ENCODE peak calls at places on chromosomes 1 and 21, in ten cellular contexts. A is T-helper 2 cell; O is stimulated activated CD4-positive, alpha-beta T cell treated with anti-CD3 and anti-CD28 coated beads, Interleukin-15, amount 100 ng/mL, for 1 hour; S is stimulated activated CD8-positive, alpha-beta memory T cell treated with anti-CD3 and anti-CD28 coated beads, Interleukin-2, amount 100 ng/mL, for 1 hour; T is KBM-7; W is iris pigment epithelial cell; B is activated CD4-positive, alpha-beta T cell treated with anti-CD3 and anti-CD28 coated beads, Interleukin-2, amount 10 ng/mL, durations not matched to agents 7 days and 5 days; I is memory B cell; Q is EL; X is RWPE1. J is an unnamed sample.

GRCh38 chr1:15137807-15138206 is 15.7 kb upstream of the TMEM51 start:
- DNase-seq in I (no peak), Q (no peak), S (no peak), T (peak; percentile 25), X (no peak), A (no peak), W (no peak), B (no peak), O (no peak), J (no peak)

GRCh38 chr1:181134543-181135461 is 46.3 kb downstream of the IER5 start:
- DNase-seq in I (peak; percentile 27), S (no peak), W (peak; percentile 83), B (peak; percentile 26), Q (peak; percentile 74), A (no peak), X (peak; percentile 93), O (no peak), T (peak; percentile 88), J (peak; percentile 38)

GRCh38 chr1:203644661-203645510 is 18.3 kb downstream of the ATP2B4 start:
- DNase-seq in O (no peak), I (no peak), Q (peak; percentile 88), A (no peak), T (no peak), S (no peak), X (peak; percentile 78), B (no peak), W (peak; percentile 71), J (no peak)

GRCh38 chr21:29196021-29196663 is 65.7 kb downstream of the MAP3K7CL start:
- DNase-seq in O (peak; percentile 11), W (peak; percentile 98), Q (peak; percentile 97), I (peak; percentile 52), X (peak; percentile 92), A (no peak), B (peak; percentile 59), S (peak; percentile 18), T (peak; percentile 94), J (peak; percentile 80)

GRCh38 chr21:14841511-14842472 is 223.0 kb downstream of the NRIP1 start:
- DNase-seq in B (no peak), T (no peak), W (no peak), S (no peak), O (no peak), A (no peak), X (no peak), I (no peak), Q (no peak), J (no peak)

GRCh38 chr1:109783436-109783835 is 19.7 kb upstream of the EPS8L3 start:
- DNase-seq in S (no peak), X (peak; percentile 89), O (no peak), Q (peak; percentile 89), A (no peak), I (no peak), B (no peak), W (peak; percentile 73), T (no peak), J (no peak)

GRCh38 chr1:31788825-31789256 is 24.7 kb upstream of the ADGRB2 start:
- DNase-seq in I (peak; percentile 67), B (no peak), S (no peak), X (peak; percentile 51), Q (peak; percentile 73), T (no peak), W (peak; percentile 67), A (no peak), O (no peak), J (peak; percentile 58)

GRCh38 chr1:214233856-214234634 is 46.9 kb upstream of the SMYD2 start:
- DNase-seq in Q (no peak), S (no peak), I (no peak), T (no peak), O (no peak), B (no peak), W (no peak), X (no peak), A (no peak), J (no peak)

GRCh38 chr1:190000365-190000872 is 477.2 kb downstream of the BRINP3 start:
- DNase-seq in I (no peak), S (no peak), Q (peak; percentile 1), B (no peak), X (peak; percentile 28), W (peak; percentile 71), A (no peak), O (no peak), T (no peak), J (peak; percentile 11)

GRCh38 chr1:200379431-200379755 is 30.4 kb downstream of the ZNF281 start:
- DNase-seq in T (no peak), W (peak; percentile 86), Q (peak; percentile 97), I (no peak), O (no peak), B (no peak), X (peak; percentile 94), S (no peak), A (no peak), J (peak; percentile 73)

GRCh38 chr1:232629250-232630046 is 485 bp downstream of the SIPA1L2 start:
- DNase-seq in A (no peak), O (peak; percentile 4), S (no peak), T (peak; percentile 27), W (no peak), B (peak; percentile 14), Q (peak; percentile 38), I (peak; percentile 23), X (no peak), J (no peak)

GRCh38 chr1:111904478-111905218 is 84.8 kb downstream of the KCND3 start:
- DNase-seq in B (no peak), A (no peak), I (no peak), Q (no peak), W (no peak), X (peak; percentile 4), T (no peak), S (no peak), O (no peak), J (no peak)

GRCh38 chr1:20430355-20431290 is 55.4 kb downstream of the CAMK2N1 start:
- DNase-seq in O (no peak), X (peak; percentile 54), W (no peak), S (no peak), I (peak; percentile 50), Q (peak; percentile 42), T (peak; percentile 14), A (no peak), B (peak; percentile 34), J (no peak)

GRCh38 chr1:99533909-99534907 is 111.7 kb upstream of the PALMD start:
- DNase-seq in W (no peak), T (no peak), S (no peak), X (no peak), Q (no peak), B (no peak), A (no peak), I (no peak), O (no peak), J (no peak)

GRCh38 chr1:221373795-221374194 is 368.1 kb downstream of the DUSP10 start:
- DNase-seq in A (no peak), B (no peak), O (no peak), S (no peak), Q (no peak), I (no peak), T (no peak), W (no peak), X (no peak), J (no peak)

GRCh38 chr1:207868769-207869721 is 41.9 kb downstream of the CD34 start:
- DNase-seq in B (peak; percentile 57), X (peak; percentile 79), I (peak; percentile 82), O (peak; percentile 59), A (peak; percentile 52), Q (peak; percentile 82), S (peak; percentile 40), T (peak; percentile 80), W (peak; percentile 63), J (no peak)

GRCh38 chr1:6502000-6502891 is 10.8 kb upstream of the PLEKHG5 start:
- DNase-seq in S (no peak), W (no peak), I (no peak), B (no peak), A (no peak), X (no peak), T (no peak), Q (no peak), O (no peak), J (no peak)

GRCh38 chr1:205950280-205950679 is 7.0 kb upstream of the SLC26A9 start:
- DNase-seq in S (no peak), B (no peak), T (no peak), X (peak; percentile 73), I (no peak), O (no peak), A (no peak), W (peak; percentile 19), Q (peak; percentile 90), J (no peak)

GRCh38 chr21:31731112-31731801 is 661 bp downstream of the SCAF4 start:
- DNase-seq in X (peak; percentile 26), I (no peak), T (no peak), W (peak; percentile 51), B (peak; percentile 55), S (peak; percentile 1), O (peak; percentile 19), A (peak; percentile 28), Q (peak; percentile 39), J (no peak)

GRCh38 chr1:29835486-29836273 is 599.4 kb downstream of the PTPRU start:
- DNase-seq in O (no peak), X (no peak), S (no peak), W (no peak), A (no peak), I (no peak), Q (no peak), B (no peak), T (no peak), J (no peak)

GRCh38 chr1:209428241-209428921 is 155.1 kb upstream of the CAMK1G start:
- DNase-seq in Q (no peak), S (no peak), W (no peak), I (no peak), X (peak; percentile 93), A (no peak), B (no peak), T (no peak), O (no peak), J (no peak)

GRCh38 chr1:226061793-226062557 is 541 bp upstream of the H3-3A start:
- DNase-seq in T (peak; percentile 78), X (peak; percentile 92), A (no peak), S (no peak), W (peak; percentile 67), Q (peak; percentile 84), O (peak; percentile 20), I (no peak), B (peak; percentile 48), J (no peak)

GRCh38 chr1:208107817-208108608 is 136.2 kb downstream of the PLXNA2 start:
- DNase-seq in S (no peak), T (no peak), O (no peak), A (no peak), X (peak; percentile 93), Q (peak; percentile 97), I (no peak), W (peak; percentile 91), B (no peak), J (no peak)

J was measured in AG04450.